ENCODE peak calls at places on chromosomes 3 and 15, in ten cellular contexts. F is PC-3, E is SK-N-SH, D is pancreas, R is kidney, M is mesendoderm, W is SJSA1, B is K562, A is adrenal gland, C is lower lobe of right lung. I is an unnamed sample.
A peak's percentile ranks its signal among the peaks of the same experiment; 100 is the strongest.

GRCh38 chr3:142237891-142238290 is 12.5 kb upstream of the GK5 start:
- DNase-seq in R (no peak), B (no peak), A (no peak), E (no peak), M (no peak), D (no peak), C (no peak), F (no peak), W (no peak), I (no peak)

GRCh38 chr3:25603703-25604102 is 61.0 kb downstream of the TOP2B start:
- DNase-seq in W (no peak), C (no peak), R (no peak), M (no peak), F (no peak), E (no peak), D (no peak), A (no peak), B (no peak), I (no peak)

GRCh38 chr15:39625856-39626255 is 45.0 kb downstream of the THBS1 start:
- DNase-seq in A (no peak), D (no peak), R (no peak), B (no peak), E (no peak), M (no peak), C (no peak), F (peak; percentile 28), W (no peak), I (no peak)

GRCh38 chr3:41881233-41881821 is 80.6 kb downstream of the ULK4 start:
- DNase-seq in C (no peak), D (no peak), W (peak; percentile 19), F (peak; percentile 73), A (no peak), M (peak; percentile 22), B (peak; percentile 23), E (peak; percentile 29), R (no peak), I (peak; percentile 28)

GRCh38 chr15:61205427-61205826 is 23.7 kb downstream of the RORA start:
- DNase-seq in E (no peak), R (no peak), C (no peak), M (no peak), W (peak; percentile 18), B (no peak), A (no peak), F (no peak), D (no peak), I (no peak)

GRCh38 chr3:197001106-197001971 is 28.3 kb downstream of the MELTF start:
- DNase-seq in E (no peak), W (no peak), A (no peak), F (no peak), R (peak; percentile 57), B (no peak), M (no peak), C (no peak), D (no peak), I (no peak)

GRCh38 chr3:148162132-148162531 is 535.6 kb upstream of the AGTR1 start:
- DNase-seq in W (no peak), D (no peak), A (no peak), R (no peak), B (no peak), E (no peak), M (peak; percentile 27), F (no peak), C (no peak), I (no peak)

GRCh38 chr3:111735271-111735758 is 123.8 kb upstream of the PHLDB2 start:
- DNase-seq in D (no peak), W (peak; percentile 94), C (no peak), E (no peak), A (peak; percentile 33), B (no peak), M (peak; percentile 95), F (peak; percentile 98), R (no peak), I (no peak)

GRCh38 chr3:25454411-25454927 is 26.4 kb downstream of the RARB start:
- DNase-seq in D (no peak), F (peak; percentile 29), M (peak; percentile 93), W (peak; percentile 49), R (no peak), C (no peak), E (no peak), B (no peak), A (no peak), I (no peak)

GRCh38 chr3:139291276-139292051 is 52.4 kb upstream of the MRPS22 start:
- DNase-seq in W (no peak), E (no peak), D (no peak), M (no peak), F (no peak), R (no peak), B (no peak), C (no peak), A (no peak), I (no peak)

GRCh38 chr3:38039899-38040261 is 872 bp downstream of the DLEC1 start:
- DNase-seq in E (no peak), B (peak; percentile 49), A (peak; percentile 62), W (no peak), M (peak; percentile 57), F (no peak), R (no peak), D (peak; percentile 61), C (peak; percentile 84), I (peak; percentile 32)

GRCh38 chr3:119293761-119294401 is at the start of gene ARHGAP31:
- DNase-seq in A (peak; percentile 79), M (peak; percentile 87), C (peak; percentile 82), R (peak; percentile 84), W (peak; percentile 77), F (peak; percentile 80), E (peak; percentile 83), D (peak; percentile 57), B (no peak), I (peak; percentile 93)

GRCh38 chr3:140432176-140432753 is 245.6 kb upstream of the TRIM42 start:
- DNase-seq in W (no peak), F (no peak), D (no peak), C (no peak), B (no peak), R (no peak), M (peak; percentile 21), A (no peak), E (peak; percentile 22), I (no peak)

DNA sequence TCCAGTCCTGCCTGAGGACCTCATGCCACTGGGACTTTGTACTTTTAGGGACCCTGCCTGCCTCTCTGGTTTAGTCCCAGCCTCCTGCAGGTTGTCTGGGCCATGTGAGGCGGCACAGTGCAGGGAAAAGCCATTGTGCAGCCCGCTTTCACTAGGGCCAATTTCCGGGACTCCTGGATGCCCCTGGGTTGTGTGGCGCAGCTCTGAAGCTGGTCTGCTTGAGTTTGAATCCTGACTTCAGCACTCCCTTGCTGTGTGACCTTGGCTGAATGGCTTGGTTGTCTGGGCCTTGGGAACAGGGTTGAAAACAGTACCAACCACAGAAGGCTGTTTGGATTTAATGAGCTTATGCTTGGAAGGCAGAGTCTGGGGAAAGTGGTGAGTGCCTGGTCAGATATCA is 8.3 kb downstream of the TEX264 start:
- DNase-seq in D (no peak), M (no peak), C (peak; percentile 16), B (no peak), R (no peak), W (no peak), E (no peak), A (peak; percentile 33), F (no peak), I (peak; percentile 31)
- H3K4me1 ChIP-seq in D (no peaks in the 10 kb centered on the region), M (peaks cover 4% of the 10 kb centered on the region), C (peaks cover 40% of the 10 kb centered on the region), B (peaks cover 10% of the 10 kb centered on the region), R (peaks cover 10% of the 10 kb centered on the region), W (no peaks in the 10 kb centered on the region), E (peaks cover 4% of the 10 kb centered on the region), A (peaks cover 38% of the 10 kb centered on the region), F (peaks cover 27% of the 10 kb centered on the region), I (peaks cover 97% of the 10 kb centered on the region)

GRCh38 chr3:186664506-186664905 is 1.3 kb upstream of the HRG start:
- DNase-seq in F (no peak), W (no peak), D (no peak), A (no peak), C (no peak), M (peak; percentile 72), E (no peak), R (no peak), B (no peak), I (no peak)
- H3K4me3 ChIP-seq in F (no peak overlapping the region), W (no peak overlapping the region), D (no peak overlapping the region), A (no peak overlapping the region), C (no peak overlapping the region), M (no peak overlapping the region), E (no peak overlapping the region), R (no peak overlapping the region), B (no peak overlapping the region), I (no peak overlapping the region)

GRCh38 chr15:75211436-75212199 is 9.9 kb downstream of the C15orf39 start:
- DNase-seq in D (no peak), M (no peak), R (no peak), W (no peak), A (no peak), C (no peak), B (no peak), E (no peak), F (no peak), I (no peak)

GRCh38 chr15:75210867-75211266 is 9.2 kb downstream of the C15orf39 start:
- DNase-seq in D (no peak), R (no peak), B (no peak), W (no peak), M (no peak), C (no peak), F (no peak), E (no peak), A (no peak), I (no peak)

GRCh38 chr15:75213212-75213767 is 11.6 kb downstream of the C15orf39 start:
- DNase-seq in D (no peak), C (no peak), R (no peak), A (no peak), M (no peak), W (no peak), B (no peak), E (no peak), F (no peak), I (no peak)

GRCh38 chr15:75213768-75214221 is 12.1 kb downstream of the C15orf39 start:
- DNase-seq in W (no peak), E (no peak), B (peak; percentile 36), M (no peak), C (no peak), A (no peak), F (no peak), D (no peak), R (no peak), I (no peak)

DNA sequence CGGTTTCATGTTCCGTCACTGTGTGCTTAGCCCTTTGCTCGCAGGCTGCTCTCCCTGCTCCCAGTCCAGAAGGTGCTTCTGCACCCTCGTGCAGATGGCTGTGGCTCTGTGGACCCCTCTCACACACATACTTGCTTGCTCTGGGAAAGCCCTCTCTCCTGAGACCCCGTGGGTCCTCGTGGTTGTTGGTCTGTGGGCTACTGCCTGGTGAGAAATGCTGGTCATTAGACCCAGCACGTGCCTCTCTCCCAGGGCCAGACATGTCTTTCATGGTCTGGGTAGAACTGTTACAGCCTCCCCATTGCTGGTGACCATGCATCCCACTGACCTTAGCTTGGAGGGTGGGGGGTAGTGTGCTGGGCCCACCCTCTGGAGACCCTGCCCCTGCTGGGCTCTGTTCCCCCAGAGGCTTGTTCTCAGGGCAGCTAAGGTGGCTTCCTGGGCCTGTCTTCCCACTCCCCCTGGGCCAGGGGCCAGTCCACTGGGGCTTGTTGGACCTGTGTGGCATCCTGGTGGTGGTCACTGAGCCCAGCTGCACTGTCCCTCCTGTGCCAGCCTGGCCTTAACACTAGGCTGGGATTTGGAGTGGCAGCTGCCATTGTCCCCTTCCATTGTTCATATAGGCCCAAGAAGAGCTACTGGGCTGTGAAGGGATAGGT is 10.6 kb downstream of the C15orf39 start:
- DNase-seq in D (no peak), C (no peak), R (no peak), A (no peak), F (no peak), B (no peak), M (no peak), E (no peak), W (no peak), I (no peak)
- H3K36me3 ChIP-seq in D (no peaks in the 10 kb centered on the region), C (peaks cover 73% of the 10 kb centered on the region), R (peaks cover 17% of the 10 kb centered on the region), A (no peaks in the 10 kb centered on the region), F (peaks cover 52% of the 10 kb centered on the region), B (peaks cover 57% of the 10 kb centered on the region), M (peaks cover 11% of the 10 kb centered on the region), E (peaks cover 30% of the 10 kb centered on the region), W (peaks cover 83% of the 10 kb centered on the region), I (peaks cover 34% of the 10 kb centered on the region)

GRCh38 chr15:101487060-101487459 is 2.4 kb downstream of the PCSK6 start:
- DNase-seq in A (no peak), B (no peak), D (no peak), M (no peak), W (no peak), R (no peak), F (no peak), C (no peak), E (no peak), I (no peak)
- H3K4me1 ChIP-seq in A (no peaks in the 10 kb centered on the region), B (peaks cover 18% of the 10 kb centered on the region), D (no peaks in the 10 kb centered on the region), M (no peaks in the 10 kb centered on the region), W (peaks cover 7% of the 10 kb centered on the region), R (peaks cover 4% of the 10 kb centered on the region), F (peaks cover 3% of the 10 kb centered on the region), C (no peaks in the 10 kb centered on the region), E (no peaks in the 10 kb centered on the region), I (no peaks in the 10 kb centered on the region)